ENCODE peak calls at places on chromosomes 2 and 18, in ten cellular contexts. D, M, T, V, K, E, S, H, O and R are unnamed samples.
A peak's percentile ranks its signal among the peaks of the same experiment; 100 is the strongest.

GRCh38 chr2:179613299-179613651 is 248.1 kb downstream of the ZNF385B start:
- DNase-seq in D (no peak), M (no peak), T (no peak), V (no peak), K (no peak), E (no peak), S (no peak), H (no peak), O (no peak), R (no peak)

GRCh38 chr2:173355132-173355865 is 627 bp downstream of the CDCA7 start:
- DNase-seq in D (no peak), M (no peak), T (peak; percentile 10), V (no peak), K (no peak), E (peak; percentile 40), S (peak; percentile 78), H (no peak), O (peak; percentile 71), R (peak; percentile 24)

GRCh38 chr2:98528349-98528748 is 80.0 kb downstream of the COA5 start:
- DNase-seq in D (no peak), M (no peak), T (no peak), V (no peak), K (no peak), E (no peak), S (no peak), H (no peak), O (no peak), R (no peak)

GRCh38 chr18:40159141-40160017 is 1795.7 kb upstream of the PIK3C3 start:
- DNase-seq in D (no peak), M (no peak), T (no peak), V (no peak), K (no peak), E (no peak), S (no peak), H (no peak), O (peak; percentile 68), R (no peak)

GRCh38 chr18:5626130-5626880 is 82.5 kb upstream of the EPB41L3 start:
- DNase-seq in D (no peak), M (no peak), T (no peak), V (no peak), K (no peak), E (no peak), S (no peak), H (no peak), O (no peak), R (no peak)

GRCh38 chr18:34787931-34788532 is 77.9 kb downstream of the DTNA start:
- DNase-seq in D (no peak), M (no peak), T (peak; percentile 40), V (no peak), K (peak; percentile 33), E (peak; percentile 49), S (no peak), H (no peak), O (peak; percentile 75), R (no peak)

GRCh38 chr18:3683483-3683882 is 233.5 kb downstream of the TGIF1 start:
- DNase-seq in D (no peak), M (no peak), T (no peak), V (no peak), K (no peak), E (no peak), S (no peak), H (no peak), O (no peak), R (no peak)

GRCh38 chr2:46487667-46488333 is 8.4 kb downstream of the TMEM247 start:
- DNase-seq in D (peak; percentile 72), M (no peak), T (peak; percentile 82), V (no peak), K (no peak), E (peak; percentile 63), S (peak; percentile 93), H (peak; percentile 85), O (peak; percentile 80), R (peak; percentile 46)

GRCh38 chr18:26549486-26550435 is 1.4 kb upstream of the KCTD1 start:
- DNase-seq in D (peak; percentile 59), M (no peak), T (peak; percentile 43), V (no peak), K (peak; percentile 4), E (peak; percentile 57), S (peak; percentile 90), H (peak; percentile 80), O (peak; percentile 77), R (no peak)

GRCh38 chr2:17943444-17943843 is 65.0 kb downstream of the KCNS3 start:
- DNase-seq in D (no peak), M (no peak), T (no peak), V (no peak), K (no peak), E (no peak), S (no peak), H (no peak), O (no peak), R (no peak)

GRCh38 chr2:10297950-10298349 is 4.8 kb upstream of the HPCAL1 start:
- DNase-seq in D (peak; percentile 55), M (no peak), T (peak; percentile 57), V (peak; percentile 30), K (no peak), E (no peak), S (peak; percentile 61), H (peak; percentile 86), O (peak; percentile 92), R (peak; percentile 87)

GRCh38 chr2:200577000-200577399 is 8.8 kb upstream of the AOX1 start:
- DNase-seq in D (no peak), M (no peak), T (no peak), V (no peak), K (no peak), E (no peak), S (no peak), H (no peak), O (no peak), R (no peak)

GRCh38 chr18:69885841-69886531 is 61.7 kb downstream of the CD226 start:
- DNase-seq in D (no peak), M (no peak), T (no peak), V (no peak), K (no peak), E (no peak), S (no peak), H (no peak), O (no peak), R (no peak)

DNA sequence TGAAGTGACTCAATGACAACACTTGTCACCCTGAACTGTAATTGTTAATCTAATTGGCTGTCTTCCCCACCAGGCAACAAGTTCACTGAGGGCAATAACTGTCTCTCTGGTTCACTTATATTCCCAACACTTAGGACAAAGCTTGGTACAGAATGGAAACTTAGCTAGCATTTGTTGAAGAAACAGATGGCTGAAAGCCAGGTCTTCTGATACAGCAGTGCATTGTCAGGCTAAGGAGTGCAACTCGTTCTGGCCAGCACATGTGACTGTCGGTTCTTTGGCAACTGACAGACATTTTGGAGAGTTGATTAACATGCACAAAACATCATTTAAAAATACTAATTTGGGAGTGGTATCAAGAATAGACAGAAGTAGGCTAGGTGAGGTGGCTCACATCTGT is 14.6 kb upstream of the DNAJC27 start:
- DNase-seq in D (no peak), M (no peak), T (peak; percentile 46), V (no peak), K (no peak), E (peak; percentile 19), S (no peak), H (peak; percentile 65), O (peak; percentile 72), R (no peak)
- H3K27ac ChIP-seq in D (no peak overlapping the region), M (no peak overlapping the region), T (peak overlapping the region; percentile 47), V (no peak overlapping the region), K (no peak overlapping the region), E (no peak overlapping the region), S (no peak overlapping the region), H (peak overlapping the region; percentile 77), O (peak overlapping the region; percentile 23), R (no peak overlapping the region)

GRCh38 chr2:118842687-118843491 is 4.6 kb downstream of the EN1 start:
- DNase-seq in D (no peak), M (no peak), T (no peak), V (no peak), K (no peak), E (no peak), S (no peak), H (no peak), O (peak; percentile 40), R (no peak)
- H3K4me3 ChIP-seq in D (no peak overlapping the region), M (peak overlapping the region; percentile 53), T (no peak overlapping the region), V (peak overlapping the region; percentile 49), K (peak overlapping the region; percentile 38), E (peak overlapping the region; percentile 2), S (peak overlapping the region; percentile 4), H (peak overlapping the region; percentile 38), O (no peak overlapping the region), R (no peak overlapping the region)

DNA sequence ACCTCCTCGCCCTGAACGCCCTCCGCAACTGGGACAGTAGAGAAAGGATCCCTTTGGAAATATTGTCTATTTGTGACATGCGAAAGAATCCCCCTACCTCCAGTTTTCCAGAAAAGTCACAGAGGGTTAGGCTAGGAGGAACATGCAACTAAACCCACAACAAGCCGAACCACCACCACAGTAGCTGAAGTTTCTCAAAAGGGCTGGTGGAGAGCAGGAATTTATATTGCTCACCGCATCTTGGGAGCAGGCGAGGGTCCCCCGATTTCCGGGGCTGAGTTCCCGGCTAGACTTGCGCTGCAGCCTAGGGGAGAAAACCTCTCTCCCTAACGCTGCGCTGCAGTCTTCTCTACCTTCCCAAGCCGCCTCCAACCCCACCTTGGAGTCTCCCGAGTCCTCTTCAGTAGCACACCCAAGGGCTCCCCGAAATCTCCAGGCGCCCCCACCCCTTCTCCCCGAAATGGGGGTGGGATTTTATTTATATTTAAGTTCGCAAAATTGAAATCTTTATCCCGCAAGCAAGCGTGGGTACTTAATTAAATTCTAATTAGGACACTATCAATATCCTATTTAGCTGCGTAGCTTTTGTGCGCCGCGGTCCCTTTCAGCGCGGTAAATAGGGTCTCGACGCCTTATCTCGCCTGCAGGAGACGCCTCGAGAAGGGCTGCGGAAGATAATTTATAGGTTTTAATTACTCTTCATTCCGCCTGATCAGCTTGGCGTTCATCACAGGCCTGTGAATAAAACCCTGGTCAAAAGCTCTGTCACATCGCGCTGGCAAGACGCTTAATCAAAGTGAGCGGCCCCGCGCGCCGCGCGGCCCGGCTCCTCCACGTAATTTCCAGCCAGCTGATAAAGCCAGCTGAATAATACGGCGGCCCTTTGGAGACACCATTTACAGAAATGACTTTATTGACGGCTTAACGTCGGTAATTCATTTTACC is 2.0 kb upstream of the EN1 start:
- DNase-seq in D (no peak), M (no peak), T (no peak), V (no peak), K (no peak), E (no peak), S (no peak), H (no peak), O (no peak), R (no peak)
- H3K27me3 ChIP-seq in D (no peaks in the 10 kb centered on the region), M (peaks cover 100% of the 10 kb centered on the region), T (peaks cover 98% of the 10 kb centered on the region), V (peaks cover 50% of the 10 kb centered on the region), K (peaks cover 9% of the 10 kb centered on the region), E (no peaks in the 10 kb centered on the region), S (no peaks in the 10 kb centered on the region), H (peaks cover 100% of the 10 kb centered on the region), O (peaks cover 100% of the 10 kb centered on the region), R (peaks cover 90% of the 10 kb centered on the region)

DNA sequence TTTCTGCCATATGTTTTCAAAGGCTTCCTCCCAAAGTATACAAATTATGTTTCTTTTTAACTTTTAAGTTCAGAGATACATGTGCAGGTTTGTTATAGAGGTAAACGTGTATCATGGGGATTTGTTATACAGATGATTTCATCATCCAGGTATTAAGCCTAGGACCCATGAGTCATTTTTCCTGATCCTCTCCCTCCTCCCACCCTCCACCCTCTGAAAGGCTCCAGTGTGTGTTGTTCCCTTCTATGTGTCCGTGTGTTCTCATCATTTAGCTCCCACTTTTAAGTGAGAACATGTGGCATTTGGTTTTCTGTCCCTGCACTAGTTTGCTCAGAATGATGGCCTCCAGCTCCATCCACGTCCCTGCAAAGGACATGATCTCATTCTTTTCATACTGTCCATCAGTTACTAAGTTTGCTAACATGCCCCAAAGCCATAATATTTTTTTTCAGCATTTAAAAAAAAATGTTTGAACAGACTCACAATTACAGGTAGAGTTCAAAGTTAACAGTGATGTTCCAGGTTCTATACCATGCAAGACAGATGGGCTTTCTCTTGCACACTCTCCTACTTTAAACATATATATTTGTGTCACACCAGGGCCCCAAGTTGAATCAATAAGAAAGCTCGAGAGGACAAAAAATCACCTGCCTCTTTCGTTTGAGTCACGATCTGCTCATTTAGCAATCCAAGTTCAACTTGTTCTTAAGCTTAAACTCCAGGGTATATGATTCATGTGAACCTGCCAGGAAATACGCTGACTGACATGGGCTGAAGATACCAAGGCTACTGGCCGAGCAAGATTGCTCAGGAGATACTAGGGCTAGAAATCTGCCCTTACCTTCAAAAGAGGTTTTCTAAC is 77.6 kb downstream of the AP1S3 start:
- DNase-seq in D (no peak), M (no peak), T (no peak), V (no peak), K (no peak), E (peak; percentile 19), S (no peak), H (no peak), O (peak; percentile 12), R (no peak)
- H3K27ac ChIP-seq in D (no peak overlapping the region), M (peak overlapping the region; percentile 82), T (no peak overlapping the region), V (peak overlapping the region; percentile 57), K (no peak overlapping the region), E (no peak overlapping the region), S (no peak overlapping the region), H (no peak overlapping the region), O (no peak overlapping the region), R (no peak overlapping the region)